ENCODE peak calls at places on chromosomes 7 and 10, in five cellular contexts. One of them, this sample, is unnamed.

GRCh38 chr10:47026301-47027107 is 115.3 kb downstream of the PTPN20 start:
- DNase-seq in stomach: peak; percentile 23
- DNase-seq in mesendoderm: no peak
- DNase-seq in endodermal cell: peak; percentile 48
- DNase-seq in cardiac muscle cell: no peak
- DNase-seq in this sample: peak; percentile 48

GRCh38 chr7:116334555-116334954 is 124.2 kb downstream of the TES start:
- DNase-seq in stomach: no peak
- DNase-seq in mesendoderm: no peak
- DNase-seq in endodermal cell: no peak
- DNase-seq in cardiac muscle cell: no peak
- DNase-seq in this sample: no peak

GRCh38 chr10:126921974-126922525 is 16.8 kb downstream of the DOCK1 start:
- DNase-seq in stomach: no peak
- DNase-seq in mesendoderm: no peak
- DNase-seq in endodermal cell: no peak
- DNase-seq in cardiac muscle cell: peak; percentile 76
- DNase-seq in this sample: no peak

GRCh38 chr10:51369903-51370302 is 295.6 kb downstream of the PRKG1 start:
- DNase-seq in stomach: no peak
- DNase-seq in mesendoderm: no peak
- DNase-seq in endodermal cell: no peak
- DNase-seq in cardiac muscle cell: peak; percentile 43
- DNase-seq in this sample: no peak

GRCh38 chr10:98790817-98791216 is 344.1 kb upstream of the HPS1 start:
- DNase-seq in stomach: no peak
- DNase-seq in mesendoderm: peak; percentile 35
- DNase-seq in endodermal cell: no peak
- DNase-seq in cardiac muscle cell: peak; percentile 10
- DNase-seq in this sample: no peak

GRCh38 chr7:73683056-73683915 is at the start of the genes BUD23 and DNAJC30:
- DNase-seq in stomach: peak; percentile 98
- DNase-seq in mesendoderm: peak; percentile 98
- DNase-seq in endodermal cell: peak; percentile 99
- DNase-seq in cardiac muscle cell: peak; percentile 98
- DNase-seq in this sample: peak; percentile 97

GRCh38 chr7:5452470-5452899 is 28.9 kb upstream of the TNRC18 start:
- DNase-seq in stomach: peak; percentile 41
- DNase-seq in mesendoderm: no peak
- DNase-seq in endodermal cell: peak; percentile 54
- DNase-seq in cardiac muscle cell: peak; percentile 32
- DNase-seq in this sample: no peak

GRCh38 chr10:96359616-96360015 is 814 bp upstream of the OPALIN start:
- DNase-seq in stomach: no peak
- DNase-seq in mesendoderm: no peak
- DNase-seq in endodermal cell: peak; percentile 17
- DNase-seq in cardiac muscle cell: no peak
- DNase-seq in this sample: no peak

GRCh38 chr10:75417522-75417927 is 13.9 kb upstream of the LRMDA start:
- DNase-seq in stomach: no peak
- DNase-seq in mesendoderm: peak; percentile 95
- DNase-seq in endodermal cell: peak; percentile 93
- DNase-seq in cardiac muscle cell: no peak
- DNase-seq in this sample: no peak

GRCh38 chr7:105896407-105896842 is 20.0 kb upstream of the ATXN7L1 start:
- DNase-seq in stomach: no peak
- DNase-seq in mesendoderm: no peak
- DNase-seq in endodermal cell: no peak
- DNase-seq in cardiac muscle cell: no peak
- DNase-seq in this sample: no peak

GRCh38 chr7:39733881-39734571 is 110.7 kb downstream of the RALA start:
- DNase-seq in stomach: no peak
- DNase-seq in mesendoderm: peak; percentile 96
- DNase-seq in endodermal cell: peak; percentile 75
- DNase-seq in cardiac muscle cell: peak; percentile 77
- DNase-seq in this sample: no peak

GRCh38 chr10:109386921-109387320 is 536.4 kb downstream of the XPNPEP1 start:
- DNase-seq in stomach: no peak
- DNase-seq in mesendoderm: peak; percentile 68
- DNase-seq in endodermal cell: no peak
- DNase-seq in cardiac muscle cell: no peak
- DNase-seq in this sample: no peak

GRCh38 chr7:129298268-129298893 is 73.6 kb downstream of the AHCYL2 start:
- DNase-seq in stomach: peak; percentile 61
- DNase-seq in mesendoderm: peak; percentile 51
- DNase-seq in endodermal cell: peak; percentile 80
- DNase-seq in cardiac muscle cell: peak; percentile 52
- DNase-seq in this sample: peak; percentile 60

GRCh38 chr7:112550468-112551060 is 69.8 kb downstream of the LSMEM1 start:
- DNase-seq in stomach: no peak
- DNase-seq in mesendoderm: peak; percentile 70
- DNase-seq in endodermal cell: peak; percentile 63
- DNase-seq in cardiac muscle cell: peak; percentile 80
- DNase-seq in this sample: no peak

GRCh38 chr7:116218051-116218645 is 7.8 kb downstream of the TES start:
- DNase-seq in stomach: peak; percentile 76
- DNase-seq in mesendoderm: no peak
- DNase-seq in endodermal cell: no peak
- DNase-seq in cardiac muscle cell: peak; percentile 85
- DNase-seq in this sample: no peak

GRCh38 chr7:137771273-137771672 is 75.5 kb downstream of the DGKI start:
- DNase-seq in stomach: no peak
- DNase-seq in mesendoderm: no peak
- DNase-seq in endodermal cell: no peak
- DNase-seq in cardiac muscle cell: peak; percentile 25
- DNase-seq in this sample: no peak

GRCh38 chr10:109587366-109587765 is 335.9 kb downstream of the XPNPEP1 start:
- DNase-seq in stomach: no peak
- DNase-seq in mesendoderm: no peak
- DNase-seq in endodermal cell: no peak
- DNase-seq in cardiac muscle cell: no peak
- DNase-seq in this sample: no peak

GRCh38 chr10:60817135-60817805 is 39.0 kb downstream of the CDK1 start:
- DNase-seq in stomach: no peak
- DNase-seq in mesendoderm: peak; percentile 50
- DNase-seq in endodermal cell: no peak
- DNase-seq in cardiac muscle cell: peak; percentile 15
- DNase-seq in this sample: no peak

GRCh38 chr10:71531485-71532446 is 135.0 kb downstream of the CDH23 start:
- DNase-seq in stomach: no peak
- DNase-seq in mesendoderm: no peak
- DNase-seq in endodermal cell: no peak
- DNase-seq in cardiac muscle cell: no peak
- DNase-seq in this sample: no peak

DNA sequence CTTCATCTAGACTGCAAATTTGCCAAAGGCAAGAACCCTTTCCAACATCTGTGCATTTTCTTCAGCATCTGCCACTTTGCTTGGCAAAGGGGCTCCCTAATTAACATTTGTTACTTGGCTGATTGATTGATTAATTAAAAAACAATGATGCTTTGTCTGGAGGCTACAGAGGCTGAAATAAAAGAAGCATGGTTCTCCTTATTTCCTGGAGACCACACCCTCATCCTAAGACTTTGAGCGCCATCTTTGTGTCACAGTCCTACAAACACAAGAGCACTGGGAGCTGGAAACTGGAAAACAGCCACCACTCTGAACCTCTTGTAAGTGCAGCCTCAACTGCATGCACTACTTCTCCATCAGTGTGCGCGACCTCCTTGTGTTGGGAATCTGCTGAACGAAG is 189.1 kb downstream of the C7orf25 start:
- DNase-seq in stomach: no peak
- DNase-seq in mesendoderm: no peak
- DNase-seq in endodermal cell: no peak
- DNase-seq in cardiac muscle cell: no peak
- DNase-seq in this sample: no peak
- H3K27ac ChIP-seq in stomach: no peak overlapping the region
- H3K27ac ChIP-seq in mesendoderm: no peak overlapping the region
- H3K27ac ChIP-seq in endodermal cell: no peak overlapping the region
- H3K27ac ChIP-seq in cardiac muscle cell: no peak overlapping the region
- H3K27ac ChIP-seq in this sample: no peak overlapping the region

DNA sequence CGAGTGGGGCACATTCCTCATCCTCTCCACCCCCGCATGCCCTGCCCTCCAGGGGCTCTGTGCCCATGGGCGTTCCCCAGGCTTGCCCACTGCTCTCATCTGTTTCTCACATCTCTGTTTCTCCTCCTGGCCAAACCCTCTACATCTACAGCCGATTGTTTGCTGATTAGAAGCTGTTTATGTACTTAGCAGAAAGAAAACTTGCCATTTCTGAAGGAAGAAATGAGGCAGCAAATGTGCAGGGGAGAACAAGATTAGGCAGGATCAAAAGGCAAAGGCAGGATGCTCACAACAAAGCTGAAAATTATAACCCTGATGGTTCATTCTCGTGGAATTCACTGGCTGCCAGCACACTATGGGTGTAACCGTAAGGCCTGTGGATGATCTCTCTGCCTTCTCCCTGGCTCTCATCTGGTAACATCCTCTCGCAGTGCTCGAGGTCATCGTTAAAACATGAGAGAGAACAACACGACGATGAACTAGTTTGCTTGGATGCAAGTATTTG is 111.6 kb upstream of the KLF14 start:
- DNase-seq in stomach: no peak
- DNase-seq in mesendoderm: no peak
- DNase-seq in endodermal cell: no peak
- DNase-seq in cardiac muscle cell: peak; percentile 46
- DNase-seq in this sample: no peak
- H3K4me3 ChIP-seq in stomach: no peak overlapping the region
- H3K4me3 ChIP-seq in mesendoderm: no peak overlapping the region
- H3K4me3 ChIP-seq in endodermal cell: no peak overlapping the region
- H3K4me3 ChIP-seq in cardiac muscle cell: no peak overlapping the region
- H3K4me3 ChIP-seq in this sample: no peak overlapping the region

DNA sequence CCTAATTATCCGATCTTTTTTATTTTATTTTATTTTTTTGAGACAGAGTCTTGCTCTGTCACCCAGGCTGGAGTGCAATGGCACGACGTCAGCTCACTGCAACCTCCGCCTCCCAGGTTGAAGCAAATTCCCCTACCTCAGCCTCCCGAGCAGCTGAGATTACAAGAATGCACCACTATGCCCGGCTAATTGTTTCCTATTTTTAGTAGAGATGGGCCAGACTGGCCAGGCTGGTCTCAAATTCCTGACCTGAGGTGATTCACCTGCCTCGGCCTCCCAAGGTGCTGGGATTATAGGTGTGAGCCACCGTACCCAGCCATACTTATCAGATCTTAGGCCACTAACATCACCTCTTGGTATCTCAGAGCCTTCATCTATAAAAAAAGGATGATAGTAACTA is 4.9 kb downstream of the SLC25A13 start:
- DNase-seq in stomach: no peak
- DNase-seq in mesendoderm: peak; percentile 88
- DNase-seq in endodermal cell: peak; percentile 78
- DNase-seq in cardiac muscle cell: no peak
- DNase-seq in this sample: no peak
- H3K27ac ChIP-seq in stomach: no peak overlapping the region
- H3K27ac ChIP-seq in mesendoderm: peak overlapping the region; percentile 59
- H3K27ac ChIP-seq in endodermal cell: no peak overlapping the region
- H3K27ac ChIP-seq in cardiac muscle cell: no peak overlapping the region
- H3K27ac ChIP-seq in this sample: no peak overlapping the region

DNA sequence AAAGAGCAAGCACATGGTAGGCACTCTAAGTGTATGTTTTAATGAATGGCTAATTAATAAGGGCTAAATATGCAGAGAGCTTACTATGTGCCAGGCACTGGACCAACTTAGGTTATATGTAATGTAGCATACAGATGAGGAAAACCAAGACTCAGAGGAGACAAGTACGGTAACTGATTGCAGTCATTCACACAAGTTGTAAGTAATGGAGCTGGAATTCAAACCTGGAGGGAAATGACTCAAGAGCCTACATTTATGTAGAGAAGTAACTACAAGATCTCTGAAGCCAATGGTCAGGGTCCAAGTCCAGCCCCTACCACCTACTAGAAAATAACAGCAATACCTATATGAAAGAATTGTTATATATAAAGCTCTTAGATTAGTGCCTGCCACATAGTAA is 97.3 kb upstream of the KCNIP2 start:
- DNase-seq in stomach: no peak
- DNase-seq in mesendoderm: no peak
- DNase-seq in endodermal cell: no peak
- DNase-seq in cardiac muscle cell: no peak
- DNase-seq in this sample: no peak
- H3K4me3 ChIP-seq in stomach: no peak overlapping the region
- H3K4me3 ChIP-seq in mesendoderm: no peak overlapping the region
- H3K4me3 ChIP-seq in endodermal cell: no peak overlapping the region
- H3K4me3 ChIP-seq in cardiac muscle cell: no peak overlapping the region
- H3K4me3 ChIP-seq in this sample: no peak overlapping the region